ENCODE peak calls at places on chromosome 15, in four cellular contexts. Y is GM12878, H is K562, E is IMR-90. A is an unnamed sample.

GRCh38 chr15:31200735-31201151 is 99.2 kb upstream of the TRPM1 start:
- DNase-seq in H (peak; percentile 40), E (peak; percentile 39), Y (no peak), A (peak; percentile 24)

GRCh38 chr15:66043264-66043663 is 174.0 kb downstream of the RAB11A start:
- DNase-seq in E (no peak), H (no peak), Y (no peak), A (no peak)

GRCh38 chr15:43185161-43186002 is at the start of gene CCNDBP1:
- DNase-seq in H (peak; percentile 99), Y (peak; percentile 87), E (peak; percentile 61), A (peak; percentile 70)

GRCh38 chr15:63133786-63134185 is 12.1 kb downstream of the LACTB start:
- DNase-seq in H (no peak), Y (no peak), E (peak; percentile 75), A (peak; percentile 52)

GRCh38 chr15:48717458-48717857 is 71.9 kb upstream of the FBN1 start:
- DNase-seq in Y (no peak), E (peak; percentile 59), H (no peak), A (no peak)

GRCh38 chr15:63915888-63916731 is 82.4 kb upstream of the HERC1 start:
- DNase-seq in H (no peak), E (peak; percentile 53), Y (no peak), A (peak; percentile 78)

GRCh38 chr15:98931001-98931400 is 76.6 kb downstream of the PGPEP1L start:
- DNase-seq in H (no peak), Y (no peak), E (no peak), A (no peak)

GRCh38 chr15:22978691-22979068 is 1.5 kb downstream of the CYFIP1 start:
- DNase-seq in E (no peak), H (no peak), Y (no peak), A (no peak)

GRCh38 chr15:74402873-74403589 is 30.7 kb downstream of the SEMA7A start:
- DNase-seq in Y (peak; percentile 82), E (no peak), H (no peak), A (no peak)
- TF ChIP-seq FOS in Y (no peak), E (no peak), H (no peak), A (no peak)

DNA sequence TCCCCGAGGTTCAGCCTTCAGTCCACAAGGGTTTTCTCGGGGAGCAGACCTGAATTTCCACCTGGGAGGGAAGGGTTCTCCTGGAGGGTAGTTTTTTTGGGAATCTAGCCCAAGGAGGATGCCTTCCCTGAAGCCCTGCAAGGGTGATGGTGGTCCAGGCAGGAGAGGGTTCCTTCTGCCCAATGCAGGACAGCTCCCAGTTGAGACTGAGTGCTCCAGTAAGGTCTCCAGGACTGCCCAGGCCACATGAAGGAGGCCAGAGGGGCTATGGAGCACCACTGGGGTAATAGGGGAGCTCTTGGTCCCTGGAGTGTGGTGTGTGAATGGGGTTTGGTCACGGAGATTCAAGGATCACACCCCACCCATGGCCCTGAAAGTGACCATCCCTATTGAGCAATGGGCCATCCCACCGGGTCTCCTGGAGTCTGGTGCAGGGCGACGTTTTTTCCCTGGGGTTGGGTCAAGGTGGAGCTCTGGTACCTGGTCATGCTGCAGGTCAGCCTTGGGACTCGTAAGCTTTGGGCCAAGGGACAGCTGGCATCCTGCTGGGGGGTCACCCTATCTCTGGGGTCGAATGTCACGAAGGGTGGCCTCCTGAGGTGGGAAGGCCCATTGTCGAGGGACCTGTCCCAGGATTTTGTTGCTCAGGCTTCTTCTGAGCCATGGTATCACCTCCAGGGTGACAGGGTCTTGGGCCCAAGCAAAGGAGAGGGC is 196.5 kb downstream of the UBE3A start:
- DNase-seq in Y (no peak), E (no peak), H (no peak), A (no peak)
- TF ChIP-seq FOS in Y (no peak), E (no peak), H (no peak), A (no peak)

GRCh38 chr15:51621917-51622268 is 678 bp downstream of the DMXL2 start:
- DNase-seq in E (peak; percentile 57), H (peak; percentile 75), Y (no peak), A (peak; percentile 71)
- TF ChIP-seq FOS in E (no peak), H (no peak), Y (no peak), A (no peak)

GRCh38 chr15:92021765-92022164 is 168.3 kb downstream of the SLCO3A1 start:
- DNase-seq in Y (no peak), H (no peak), E (no peak), A (no peak)
- TF ChIP-seq FOS in Y (no peak), H (no peak), E (no peak), A (no peak)

GRCh38 chr15:29134641-29135071 is 135.0 kb downstream of the NSMCE3 start:
- DNase-seq in H (no peak), Y (no peak), E (no peak), A (no peak)
- TF ChIP-seq FOS in H (no peak), Y (no peak), E (no peak), A (no peak)

DNA sequence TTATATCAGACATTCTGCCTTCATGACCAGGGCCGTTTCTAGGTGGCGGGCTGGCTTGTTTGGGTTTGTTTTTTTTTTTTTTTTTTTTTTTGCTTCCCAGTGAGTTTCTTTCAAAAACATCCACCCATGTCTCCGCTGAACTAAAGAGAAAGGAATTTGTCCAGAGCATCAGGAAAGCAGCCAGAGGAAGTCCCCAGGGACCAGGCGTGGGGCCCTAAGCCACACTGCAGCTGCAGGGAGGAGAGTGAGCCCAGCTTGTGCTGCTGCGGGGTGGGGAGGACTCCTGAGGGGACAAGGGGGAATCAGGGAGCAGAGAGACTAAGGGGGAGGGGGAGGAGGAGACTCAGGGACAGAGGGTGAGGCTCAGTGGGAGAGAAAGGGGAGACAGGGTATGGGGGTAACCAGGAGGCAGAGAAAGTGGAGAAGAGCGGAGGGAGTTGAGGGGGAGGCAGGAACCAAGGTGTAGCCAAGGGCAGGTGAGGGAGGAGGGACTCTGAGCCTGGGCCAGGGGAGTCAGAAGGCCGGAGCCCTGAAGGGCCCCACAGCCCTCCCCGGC is 49.5 kb downstream of the CYP11A1 start:
- DNase-seq in E (peak; percentile 87), Y (no peak), H (no peak), A (no peak)
- TF ChIP-seq FOS in E (no peak), Y (no peak), H (no peak), A (no peak)

GRCh38 chr15:90437516-90437915 is 49.5 kb downstream of the IQGAP1 start:
- DNase-seq in E (no peak), Y (no peak), H (no peak), A (no peak)

GRCh38 chr15:90435652-90436337 is 47.8 kb downstream of the IQGAP1 start:
- DNase-seq in Y (no peak), E (no peak), H (no peak), A (peak; percentile 92)

GRCh38 chr15:90436952-90437351 is 48.9 kb downstream of the IQGAP1 start:
- DNase-seq in H (no peak), E (no peak), Y (no peak), A (no peak)

GRCh38 chr15:90427185-90427584 is 39.1 kb downstream of the IQGAP1 start:
- DNase-seq in E (no peak), Y (no peak), H (no peak), A (no peak)

GRCh38 chr15:90432253-90432652 is 44.2 kb downstream of the IQGAP1 start:
- DNase-seq in H (no peak), Y (no peak), E (no peak), A (no peak)
- TF ChIP-seq FOS in H (no peak), Y (no peak), E (no peak), A (no peak)

GRCh38 chr15:25795712-25796111 is 67.4 kb downstream of the ATP10A start:
- DNase-seq in H (no peak), Y (no peak), E (no peak), A (no peak)

GRCh38 chr15:25796395-25796794 is 66.7 kb downstream of the ATP10A start:
- DNase-seq in E (no peak), Y (no peak), H (no peak), A (no peak)

GRCh38 chr15:25795061-25795460 is 68.1 kb downstream of the ATP10A start:
- DNase-seq in Y (no peak), H (peak; percentile 11), E (no peak), A (no peak)

GRCh38 chr15:25792128-25792527 is 71.0 kb downstream of the ATP10A start:
- DNase-seq in H (no peak), Y (no peak), E (no peak), A (no peak)

GRCh38 chr15:25793354-25794050 is 69.6 kb downstream of the ATP10A start:
- DNase-seq in H (no peak), Y (peak; percentile 69), E (no peak), A (no peak)
- TF ChIP-seq FOS in H (no peak), Y (no peak), E (no peak), A (no peak)

DNA sequence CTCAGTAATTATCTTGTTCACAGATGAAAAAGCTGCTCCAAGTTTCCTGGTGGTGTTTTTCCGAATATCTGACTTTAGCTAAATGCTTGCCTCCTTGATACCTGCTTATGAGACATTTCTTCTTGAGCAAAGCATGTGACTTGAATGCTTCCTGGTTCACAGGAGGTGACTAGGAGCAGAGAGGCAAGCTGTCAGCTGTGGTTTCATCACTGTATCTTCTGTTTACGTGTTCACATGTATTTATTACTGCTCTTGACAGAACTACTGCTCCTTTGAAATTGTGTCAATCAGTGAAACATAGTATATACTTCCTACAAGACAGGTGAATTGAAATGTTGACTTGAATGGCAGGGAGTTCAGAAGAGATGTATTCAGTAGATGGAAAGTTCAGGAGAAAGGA is 8.9 kb upstream of the SPPL2A start:
- DNase-seq in E (peak; percentile 58), H (no peak), Y (no peak), A (no peak)
- TF ChIP-seq FOS in E (no peak), H (no peak), Y (no peak), A (no peak)

DNA sequence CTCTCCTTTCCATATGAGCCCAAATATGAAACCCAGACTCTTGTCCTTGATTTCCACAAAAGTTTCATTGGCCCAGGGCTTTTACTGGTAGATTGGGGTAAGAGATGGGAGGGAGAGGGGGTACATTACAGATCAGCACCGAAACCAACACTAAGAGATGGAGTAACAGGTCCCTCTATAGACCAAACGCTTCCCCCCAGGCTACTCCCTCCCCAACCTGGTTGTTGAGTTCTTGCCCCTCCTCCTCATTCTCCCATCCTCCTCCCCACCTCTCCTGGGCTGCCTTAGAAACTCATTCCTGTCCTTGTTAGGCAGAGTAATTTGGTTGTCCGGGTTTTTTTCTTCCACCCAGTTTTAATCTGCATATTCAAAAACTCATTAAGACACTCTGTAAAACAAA is 74.2 kb downstream of the MESD start:
- DNase-seq in E (no peak), H (peak; percentile 48), Y (no peak), A (no peak)
- TF ChIP-seq FOS in E (no peak), H (no peak), Y (no peak), A (no peak)

A was measured in endothelial cell of umbilical vein.